ENCODE peak calls at places on chromosomes 3 and 15, in four cellular contexts. T is WTC11, E is HEK293T, J is K562. H is an unnamed sample.

GRCh38 chr3:89697321-89697916 is 590.0 kb downstream of the EPHA3 start:
- DNase-seq in T (no peak), E (no peak), J (no peak), H (no peak)

GRCh38 chr3:71016141-71016845 is 567.2 kb downstream of the FOXP1 start:
- DNase-seq in T (no peak), E (no peak), J (no peak), H (peak)

GRCh38 chr15:101118116-101118515 is 133.7 kb downstream of the CHSY1 start:
- DNase-seq in T (no peak), E (no peak), J (no peak), H (no peak)

GRCh38 chr15:68431792-68432401 is at the start of gene ITGA11:
- DNase-seq in T (peak), E (peak), J (peak), H (no peak)

GRCh38 chr15:91528811-91529210 is 324.7 kb upstream of the SLCO3A1 start:
- DNase-seq in T (no peak), E (no peak), J (no peak), H (no peak)

GRCh38 chr15:71252036-71252898 is 137.0 kb downstream of the THSD4 start:
- DNase-seq in T (no peak), E (peak), J (no peak), H (no peak)

GRCh38 chr3:57105585-57105984 is 45.1 kb downstream of the SPATA12 start:
- DNase-seq in T (no peak), E (no peak), J (no peak), H (no peak)

GRCh38 chr3:71858493-71859127 is 73.7 kb upstream of the PROK2 start:
- DNase-seq in T (no peak), E (no peak), J (no peak), H (no peak)

GRCh38 chr3:167305340-167305739 is 74.8 kb downstream of the ZBBX start:
- DNase-seq in T (no peak), E (no peak), J (no peak), H (no peak)

GRCh38 chr15:85318048-85318731 is 62.2 kb upstream of the AKAP13 start:
- DNase-seq in T (no peak), E (no peak), J (no peak), H (no peak)

GRCh38 chr15:80920271-80920699 is 69.3 kb downstream of the MESD start:
- DNase-seq in T (no peak), E (no peak), J (no peak), H (no peak)
- TF ChIP-seq ELF4 in T (no peak), E (no peak), J (no peak), H (no peak)

GRCh38 chr3:62567097-62568021 is 194.0 kb upstream of the FEZF2 start:
- DNase-seq in T (no peak), E (no peak), J (no peak), H (peak)
- TF ChIP-seq ELF4 in T (no peak), E (no peak), J (no peak), H (no peak)

GRCh38 chr3:112741956-112742355 is 101.0 kb upstream of the CCDC80 start:
- DNase-seq in T (no peak), E (no peak), J (no peak), H (no peak)

GRCh38 chr3:112738366-112738765 is 97.4 kb upstream of the CCDC80 start:
- DNase-seq in T (no peak), E (no peak), J (no peak), H (no peak)

GRCh38 chr3:112736802-112737566 is 96.0 kb upstream of the CCDC80 start:
- DNase-seq in T (no peak), E (no peak), J (no peak), H (no peak)

GRCh38 chr3:112740800-112741199 is 99.9 kb upstream of the CCDC80 start:
- DNase-seq in T (no peak), E (no peak), J (no peak), H (no peak)

GRCh38 chr3:112739252-112739945 is 98.5 kb upstream of the CCDC80 start:
- DNase-seq in T (no peak), E (no peak), J (no peak), H (no peak)
- TF ChIP-seq ELF4 in T (no peak), E (no peak), J (no peak), H (no peak)

GRCh38 chr15:39025331-39025730 is 460.7 kb upstream of the RASGRP1 start:
- DNase-seq in T (no peak), E (no peak), J (no peak), H (no peak)

GRCh38 chr15:39030291-39031070 is 465.9 kb upstream of the RASGRP1 start:
- DNase-seq in T (no peak), E (no peak), J (no peak), H (no peak)

GRCh38 chr15:39025881-39026280 is 461.3 kb upstream of the RASGRP1 start:
- DNase-seq in T (no peak), E (no peak), J (no peak), H (no peak)

GRCh38 chr15:39031596-39031995 is 467.0 kb upstream of the RASGRP1 start:
- DNase-seq in T (no peak), E (no peak), J (no peak), H (no peak)

DNA sequence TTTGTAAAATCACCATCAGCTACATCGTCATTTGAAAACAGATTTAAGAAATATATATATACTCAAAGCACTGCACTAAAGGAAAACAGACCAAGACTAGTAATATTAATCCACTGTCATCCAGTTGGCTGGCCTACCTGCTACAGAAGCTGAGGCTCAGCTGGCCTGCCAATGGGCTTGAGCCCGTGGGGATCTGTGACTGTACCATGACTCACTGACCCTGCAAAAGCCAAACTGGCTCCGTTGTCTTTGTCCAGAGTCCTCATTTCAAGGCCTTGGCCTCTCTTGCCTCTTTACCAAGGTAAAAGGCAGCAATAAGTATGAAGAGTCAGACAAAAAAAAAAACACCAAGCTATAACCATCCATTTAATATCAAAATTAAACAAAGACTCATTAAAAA is 463.5 kb upstream of the RASGRP1 start:
- DNase-seq in T (no peak), E (no peak), J (no peak), H (no peak)
- TF ChIP-seq ELF4 in T (no peak), E (no peak), J (no peak), H (no peak)

DNA sequence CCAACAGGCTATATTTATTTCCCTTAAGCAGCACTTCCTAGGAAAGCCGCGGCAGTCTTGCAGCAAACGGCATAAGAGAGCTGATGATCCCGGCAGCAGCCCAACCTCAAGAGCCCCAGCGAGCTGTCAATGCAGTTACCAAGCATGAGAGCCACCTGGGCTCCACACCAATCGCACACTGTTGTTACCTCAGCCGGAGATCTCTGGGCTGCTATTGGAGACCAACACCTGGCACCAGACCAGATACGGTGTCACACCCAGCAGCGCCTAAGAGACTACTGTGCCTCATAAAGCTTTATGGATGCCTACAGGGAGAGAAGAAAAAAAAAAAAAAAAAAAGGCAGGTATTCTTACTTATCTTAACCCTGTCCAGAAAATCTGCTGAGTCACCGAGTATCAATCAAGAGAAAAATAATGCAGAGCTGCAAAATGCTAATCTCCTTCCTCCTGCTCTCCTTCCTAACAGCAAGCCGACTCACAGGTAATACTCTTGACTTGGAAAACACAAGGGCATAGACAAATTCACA is 11.6 kb downstream of the ABCC5 start:
- DNase-seq in T (peak), E (peak), J (peak), H (no peak)
- TF ChIP-seq ELF4 in T (no peak), E (no peak), J (no peak), H (no peak)

GRCh38 chr3:134313839-134314587 is 60.2 kb downstream of the AMOTL2 start:
- DNase-seq in T (no peak), E (no peak), J (no peak), H (peak)

GRCh38 chr3:134312072-134312872 is 61.6 kb upstream of the RYK start:
- DNase-seq in T (peak), E (no peak), J (no peak), H (no peak)

GRCh38 chr3:134312873-134313838 is 61.1 kb downstream of the AMOTL2 start:
- DNase-seq in T (peak), E (no peak), J (peak), H (peak)

GRCh38 chr3:134315286-134316106 is 58.8 kb downstream of the AMOTL2 start:
- DNase-seq in T (peak), E (no peak), J (no peak), H (no peak)

GRCh38 chr3:134314588-134315285 is 59.5 kb downstream of the AMOTL2 start:
- DNase-seq in T (no peak), E (no peak), J (no peak), H (no peak)
- TF ChIP-seq ELF4 in T (no peak), E (no peak), J (no peak), H (no peak)

GRCh38 chr3:192957441-192957951 is 39.8 kb upstream of the MB21D2 start:
- DNase-seq in T (no peak), E (no peak), J (no peak), H (no peak)
- TF ChIP-seq ELF4 in T (no peak), E (no peak), J (no peak), H (no peak)

DNA sequence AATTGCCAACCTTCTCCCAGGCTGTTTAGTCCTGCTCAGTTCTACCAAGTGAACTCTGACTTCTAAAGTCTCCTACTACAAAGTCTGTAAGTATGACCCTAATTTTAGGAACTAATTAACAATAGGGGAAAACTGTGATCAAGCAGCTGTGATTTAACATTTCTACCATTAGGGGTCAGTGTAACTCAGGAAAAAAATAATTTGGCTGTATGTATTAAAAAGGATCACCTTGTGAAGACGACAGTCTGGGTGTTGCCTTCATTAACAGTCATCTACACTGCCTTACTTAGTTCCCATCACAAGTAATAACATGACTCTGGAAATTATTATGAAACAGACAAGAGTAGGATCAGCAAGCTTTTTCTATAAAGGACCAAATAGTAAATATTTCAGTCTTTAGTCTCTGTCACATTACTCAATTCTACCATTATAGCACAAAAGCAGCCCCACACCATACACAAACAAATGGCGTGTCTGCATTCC is 4.2 kb upstream of the NPHP3 start:
- DNase-seq in T (no peak), E (peak), J (peak), H (peak)
- TF ChIP-seq ELF4 in T (no peak), E (no peak), J (no peak), H (no peak)

DNA sequence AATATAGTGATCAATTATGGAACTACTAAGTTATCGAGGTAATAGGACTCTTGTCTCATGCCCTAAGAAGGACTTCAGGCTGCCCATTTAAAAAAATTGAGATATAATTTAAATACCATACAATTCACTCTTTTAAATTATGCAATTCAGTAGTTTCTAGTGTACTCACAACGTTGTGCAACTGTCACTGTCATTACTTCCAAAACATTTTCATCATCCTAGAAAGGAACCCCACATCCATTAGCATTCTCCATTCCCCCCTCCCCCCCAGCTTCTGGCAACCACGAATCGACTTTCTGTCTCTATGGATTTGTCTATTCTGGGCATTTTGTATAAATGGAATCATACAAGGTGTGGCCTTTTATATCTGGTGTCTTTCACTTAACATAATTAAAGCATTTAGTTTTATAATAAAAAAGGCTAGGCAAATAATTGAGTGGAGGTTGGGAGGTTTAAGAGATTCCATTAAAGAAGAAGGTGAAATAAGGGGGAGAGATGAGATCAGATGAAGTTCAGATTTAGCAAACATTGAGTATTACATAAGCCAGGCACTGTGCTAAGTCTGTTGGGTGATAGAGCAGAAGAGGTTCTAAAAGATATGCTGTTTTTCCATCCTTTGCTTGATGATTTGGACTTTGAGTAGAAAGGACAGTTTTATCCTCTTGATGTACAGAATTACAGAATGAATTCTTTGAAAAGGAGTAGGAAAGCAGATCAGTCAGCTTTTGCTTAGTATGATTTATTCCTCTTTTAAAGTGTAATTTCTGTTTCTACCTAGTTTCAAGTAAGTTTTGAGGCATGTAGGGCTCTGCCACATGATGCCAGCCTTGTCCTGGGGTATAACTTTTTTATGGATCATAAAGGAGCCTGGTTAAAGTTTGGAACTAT is 36.3 kb downstream of the UBE2E2 start:
- DNase-seq in T (no peak), E (no peak), J (no peak), H (no peak)
- TF ChIP-seq ELF4 in T (no peak), E (no peak), J (no peak), H (no peak)